ENCODE peak calls at places on chromosomes 5 and 9, in ten cellular contexts. One of them, this sample, is unnamed. For H3K36me3, the result is how much of the 10 kb centered on the place peaks cover.

GRCh38 chr5:56617998-56618397 is 197.4 kb upstream of the MAP3K1 start:
- DNase-seq in psoas muscle: no peak
- DNase-seq in PC-3: no peak
- DNase-seq in WERI-Rb-1: no peak
- DNase-seq in cardiac muscle cell: no peak
- DNase-seq in brain microvascular endothelial cell: no peak
- DNase-seq in upper lobe of right lung: no peak
- DNase-seq in effector memory CD4-positive, alpha-beta T cell: no peak
- DNase-seq in prostate gland: no peak
- DNase-seq in GM23248: no peak
- DNase-seq in this sample: no peak

GRCh38 chr5:43110606-43111170 is 10.0 kb upstream of the ZNF131 start:
- DNase-seq in upper lobe of right lung: no peak
- DNase-seq in cardiac muscle cell: no peak
- DNase-seq in effector memory CD4-positive, alpha-beta T cell: no peak
- DNase-seq in prostate gland: no peak
- DNase-seq in psoas muscle: no peak
- DNase-seq in GM23248: no peak
- DNase-seq in WERI-Rb-1: peak
- DNase-seq in brain microvascular endothelial cell: no peak
- DNase-seq in PC-3: peak
- DNase-seq in this sample: no peak

GRCh38 chr9:100440071-100440470 is 13.1 kb downstream of the MSANTD3 start:
- DNase-seq in brain microvascular endothelial cell: peak
- DNase-seq in PC-3: no peak
- DNase-seq in psoas muscle: peak
- DNase-seq in cardiac muscle cell: peak
- DNase-seq in GM23248: peak
- DNase-seq in upper lobe of right lung: no peak
- DNase-seq in WERI-Rb-1: no peak
- DNase-seq in effector memory CD4-positive, alpha-beta T cell: no peak
- DNase-seq in prostate gland: no peak
- DNase-seq in this sample: peak

GRCh38 chr5:3509290-3509689 is 86.3 kb upstream of the IRX1 start:
- DNase-seq in PC-3: no peak
- DNase-seq in WERI-Rb-1: no peak
- DNase-seq in prostate gland: no peak
- DNase-seq in GM23248: peak
- DNase-seq in effector memory CD4-positive, alpha-beta T cell: no peak
- DNase-seq in cardiac muscle cell: no peak
- DNase-seq in upper lobe of right lung: no peak
- DNase-seq in psoas muscle: no peak
- DNase-seq in brain microvascular endothelial cell: no peak
- DNase-seq in this sample: no peak

GRCh38 chr9:31390352-31391025 is 994.0 kb upstream of the ACO1 start:
- DNase-seq in prostate gland: no peak
- DNase-seq in WERI-Rb-1: no peak
- DNase-seq in upper lobe of right lung: no peak
- DNase-seq in psoas muscle: no peak
- DNase-seq in cardiac muscle cell: no peak
- DNase-seq in PC-3: no peak
- DNase-seq in GM23248: no peak
- DNase-seq in brain microvascular endothelial cell: no peak
- DNase-seq in effector memory CD4-positive, alpha-beta T cell: no peak
- DNase-seq in this sample: no peak

GRCh38 chr9:69186841-69187611 is 12.9 kb downstream of the TJP2 start:
- DNase-seq in upper lobe of right lung: no peak
- DNase-seq in prostate gland: no peak
- DNase-seq in WERI-Rb-1: no peak
- DNase-seq in GM23248: peak
- DNase-seq in PC-3: peak
- DNase-seq in effector memory CD4-positive, alpha-beta T cell: no peak
- DNase-seq in psoas muscle: no peak
- DNase-seq in cardiac muscle cell: no peak
- DNase-seq in brain microvascular endothelial cell: no peak
- DNase-seq in this sample: no peak

GRCh38 chr9:73039253-73039915 is 86.5 kb upstream of the ALDH1A1 start:
- DNase-seq in upper lobe of right lung: no peak
- DNase-seq in cardiac muscle cell: no peak
- DNase-seq in PC-3: no peak
- DNase-seq in GM23248: peak
- DNase-seq in brain microvascular endothelial cell: no peak
- DNase-seq in effector memory CD4-positive, alpha-beta T cell: no peak
- DNase-seq in prostate gland: peak
- DNase-seq in psoas muscle: no peak
- DNase-seq in WERI-Rb-1: no peak
- DNase-seq in this sample: no peak

GRCh38 chr5:13524931-13525330 is 419.6 kb downstream of the DNAH5 start:
- DNase-seq in prostate gland: no peak
- DNase-seq in brain microvascular endothelial cell: no peak
- DNase-seq in effector memory CD4-positive, alpha-beta T cell: no peak
- DNase-seq in PC-3: no peak
- DNase-seq in WERI-Rb-1: no peak
- DNase-seq in cardiac muscle cell: no peak
- DNase-seq in upper lobe of right lung: no peak
- DNase-seq in GM23248: no peak
- DNase-seq in psoas muscle: no peak
- DNase-seq in this sample: no peak

GRCh38 chr5:91123291-91123690 is 259.8 kb downstream of the ARRDC3 start:
- DNase-seq in GM23248: no peak
- DNase-seq in WERI-Rb-1: no peak
- DNase-seq in PC-3: no peak
- DNase-seq in effector memory CD4-positive, alpha-beta T cell: no peak
- DNase-seq in prostate gland: no peak
- DNase-seq in brain microvascular endothelial cell: no peak
- DNase-seq in cardiac muscle cell: no peak
- DNase-seq in upper lobe of right lung: no peak
- DNase-seq in psoas muscle: no peak
- DNase-seq in this sample: no peak

GRCh38 chr5:128015478-128015877 is 68.1 kb upstream of the SLC12A2 start:
- DNase-seq in PC-3: no peak
- DNase-seq in upper lobe of right lung: no peak
- DNase-seq in brain microvascular endothelial cell: no peak
- DNase-seq in prostate gland: no peak
- DNase-seq in WERI-Rb-1: no peak
- DNase-seq in effector memory CD4-positive, alpha-beta T cell: no peak
- DNase-seq in cardiac muscle cell: no peak
- DNase-seq in psoas muscle: no peak
- DNase-seq in GM23248: no peak
- DNase-seq in this sample: no peak

GRCh38 chr5:128015978-128016377 is 67.6 kb upstream of the SLC12A2 start:
- DNase-seq in WERI-Rb-1: no peak
- DNase-seq in brain microvascular endothelial cell: peak
- DNase-seq in effector memory CD4-positive, alpha-beta T cell: no peak
- DNase-seq in cardiac muscle cell: no peak
- DNase-seq in prostate gland: no peak
- DNase-seq in upper lobe of right lung: no peak
- DNase-seq in GM23248: peak
- DNase-seq in psoas muscle: no peak
- DNase-seq in PC-3: no peak
- DNase-seq in this sample: no peak

GRCh38 chr5:128020012-128020411 is 63.6 kb upstream of the SLC12A2 start:
- DNase-seq in GM23248: no peak
- DNase-seq in upper lobe of right lung: no peak
- DNase-seq in brain microvascular endothelial cell: no peak
- DNase-seq in WERI-Rb-1: no peak
- DNase-seq in PC-3: no peak
- DNase-seq in cardiac muscle cell: no peak
- DNase-seq in prostate gland: no peak
- DNase-seq in psoas muscle: no peak
- DNase-seq in effector memory CD4-positive, alpha-beta T cell: no peak
- DNase-seq in this sample: no peak

GRCh38 chr5:128021411-128021810 is 62.2 kb upstream of the SLC12A2 start:
- DNase-seq in cardiac muscle cell: no peak
- DNase-seq in PC-3: no peak
- DNase-seq in brain microvascular endothelial cell: no peak
- DNase-seq in WERI-Rb-1: no peak
- DNase-seq in effector memory CD4-positive, alpha-beta T cell: no peak
- DNase-seq in prostate gland: no peak
- DNase-seq in psoas muscle: no peak
- DNase-seq in upper lobe of right lung: no peak
- DNase-seq in GM23248: no peak
- DNase-seq in this sample: no peak

DNA sequence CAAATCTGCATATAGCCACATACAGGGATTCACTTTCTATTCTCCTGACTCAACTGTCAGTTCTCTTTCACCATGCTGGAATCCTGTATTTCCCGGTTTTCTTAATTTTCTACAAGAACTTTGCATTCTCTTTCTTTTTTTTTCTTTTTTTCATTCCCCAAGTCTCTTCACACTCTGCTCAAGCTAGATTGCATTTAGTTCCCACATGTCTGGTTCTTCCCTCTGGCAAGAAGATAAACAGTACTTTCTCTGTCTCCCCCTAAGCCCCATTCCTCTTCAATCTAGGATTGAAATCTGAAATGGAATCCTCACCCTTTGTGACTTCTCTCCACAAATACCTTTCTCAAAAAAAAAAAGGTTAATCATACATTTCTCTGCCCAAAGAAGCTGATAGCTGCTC is 64.2 kb upstream of the SLC12A2 start:
- DNase-seq in cardiac muscle cell: no peak
- DNase-seq in upper lobe of right lung: no peak
- DNase-seq in effector memory CD4-positive, alpha-beta T cell: no peak
- DNase-seq in brain microvascular endothelial cell: no peak
- DNase-seq in GM23248: no peak
- DNase-seq in PC-3: no peak
- DNase-seq in psoas muscle: no peak
- DNase-seq in WERI-Rb-1: no peak
- DNase-seq in prostate gland: no peak
- DNase-seq in this sample: no peak
- H3K4me3 ChIP-seq in cardiac muscle cell: no peak
- H3K4me3 ChIP-seq in upper lobe of right lung: no peak
- H3K4me3 ChIP-seq in effector memory CD4-positive, alpha-beta T cell: no peak
- H3K4me3 ChIP-seq in brain microvascular endothelial cell: no peak
- H3K4me3 ChIP-seq in GM23248: no peak
- H3K4me3 ChIP-seq in PC-3: no peak
- H3K4me3 ChIP-seq in psoas muscle: no peak
- H3K4me3 ChIP-seq in WERI-Rb-1: no peak
- H3K4me3 ChIP-seq in prostate gland: no peak
- H3K4me3 ChIP-seq in this sample: no peak

GRCh38 chr9:33993104-33993503 is 55.6 kb downstream of the UBAP2 start:
- DNase-seq in prostate gland: no peak
- DNase-seq in WERI-Rb-1: no peak
- DNase-seq in upper lobe of right lung: no peak
- DNase-seq in PC-3: no peak
- DNase-seq in cardiac muscle cell: no peak
- DNase-seq in GM23248: no peak
- DNase-seq in brain microvascular endothelial cell: no peak
- DNase-seq in effector memory CD4-positive, alpha-beta T cell: no peak
- DNase-seq in psoas muscle: no peak
- DNase-seq in this sample: no peak

GRCh38 chr9:33992622-33993021 is 56.1 kb downstream of the UBAP2 start:
- DNase-seq in cardiac muscle cell: no peak
- DNase-seq in GM23248: no peak
- DNase-seq in WERI-Rb-1: no peak
- DNase-seq in upper lobe of right lung: no peak
- DNase-seq in effector memory CD4-positive, alpha-beta T cell: no peak
- DNase-seq in prostate gland: no peak
- DNase-seq in psoas muscle: no peak
- DNase-seq in PC-3: no peak
- DNase-seq in brain microvascular endothelial cell: no peak
- DNase-seq in this sample: no peak

DNA sequence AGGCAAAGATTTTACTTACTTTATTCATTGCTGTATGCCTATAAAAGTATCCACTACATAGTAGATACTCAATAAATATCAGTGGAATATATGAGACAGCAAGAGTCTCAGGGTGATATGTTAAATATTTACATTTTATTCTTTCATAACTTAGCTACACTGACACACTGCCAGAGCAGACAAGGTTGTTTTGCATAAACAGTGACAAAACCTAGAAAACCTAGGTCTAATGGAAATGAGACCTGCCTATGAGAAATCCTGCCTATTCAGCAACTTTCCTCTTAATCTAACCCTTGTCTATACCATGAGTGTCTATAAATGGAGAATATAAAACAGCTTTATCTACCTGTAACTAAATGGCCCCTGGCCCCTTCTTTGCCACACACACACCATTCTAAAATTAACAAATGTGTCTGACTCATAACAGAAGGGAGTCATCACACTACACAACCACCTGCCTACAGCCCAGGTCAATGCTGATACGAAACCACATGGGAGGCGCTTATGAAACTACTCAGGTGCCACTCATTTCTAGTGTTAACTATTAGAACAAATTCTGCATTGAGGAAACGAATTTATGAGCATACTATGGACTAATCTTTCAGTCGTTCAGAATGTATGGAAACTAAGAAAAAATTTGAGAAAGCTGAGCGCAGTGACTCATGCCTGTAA is 60.3 kb downstream of the UBAP2 start:
- DNase-seq in prostate gland: no peak
- DNase-seq in PC-3: peak
- DNase-seq in cardiac muscle cell: no peak
- DNase-seq in GM23248: peak
- DNase-seq in upper lobe of right lung: no peak
- DNase-seq in WERI-Rb-1: no peak
- DNase-seq in brain microvascular endothelial cell: no peak
- DNase-seq in effector memory CD4-positive, alpha-beta T cell: no peak
- DNase-seq in psoas muscle: no peak
- DNase-seq in this sample: no peak
- H3K36me3 ChIP-seq in prostate gland: under half
- H3K36me3 ChIP-seq in PC-3: under half
- H3K36me3 ChIP-seq in cardiac muscle cell: under half
- H3K36me3 ChIP-seq in GM23248: under half
- H3K36me3 ChIP-seq in upper lobe of right lung: half or more
- H3K36me3 ChIP-seq in WERI-Rb-1: half or more
- H3K36me3 ChIP-seq in brain microvascular endothelial cell: under half
- H3K36me3 ChIP-seq in effector memory CD4-positive, alpha-beta T cell: under half
- H3K36me3 ChIP-seq in psoas muscle: under half
- H3K36me3 ChIP-seq in this sample: under half

GRCh38 chr5:172697123-172698121 is 56.4 kb downstream of the NEURL1B start:
- DNase-seq in brain microvascular endothelial cell: peak
- DNase-seq in GM23248: peak
- DNase-seq in cardiac muscle cell: peak
- DNase-seq in prostate gland: peak
- DNase-seq in upper lobe of right lung: peak
- DNase-seq in PC-3: peak
- DNase-seq in effector memory CD4-positive, alpha-beta T cell: peak
- DNase-seq in WERI-Rb-1: peak
- DNase-seq in psoas muscle: peak
- DNase-seq in this sample: peak
- H3K27ac ChIP-seq in brain microvascular endothelial cell: no peak
- H3K27ac ChIP-seq in GM23248: no peak
- H3K27ac ChIP-seq in cardiac muscle cell: no peak
- H3K27ac ChIP-seq in prostate gland: peak
- H3K27ac ChIP-seq in upper lobe of right lung: peak
- H3K27ac ChIP-seq in PC-3: no peak
- H3K27ac ChIP-seq in effector memory CD4-positive, alpha-beta T cell: peak
- H3K27ac ChIP-seq in WERI-Rb-1: no peak
- H3K27ac ChIP-seq in psoas muscle: peak
- H3K27ac ChIP-seq in this sample: no peak

DNA sequence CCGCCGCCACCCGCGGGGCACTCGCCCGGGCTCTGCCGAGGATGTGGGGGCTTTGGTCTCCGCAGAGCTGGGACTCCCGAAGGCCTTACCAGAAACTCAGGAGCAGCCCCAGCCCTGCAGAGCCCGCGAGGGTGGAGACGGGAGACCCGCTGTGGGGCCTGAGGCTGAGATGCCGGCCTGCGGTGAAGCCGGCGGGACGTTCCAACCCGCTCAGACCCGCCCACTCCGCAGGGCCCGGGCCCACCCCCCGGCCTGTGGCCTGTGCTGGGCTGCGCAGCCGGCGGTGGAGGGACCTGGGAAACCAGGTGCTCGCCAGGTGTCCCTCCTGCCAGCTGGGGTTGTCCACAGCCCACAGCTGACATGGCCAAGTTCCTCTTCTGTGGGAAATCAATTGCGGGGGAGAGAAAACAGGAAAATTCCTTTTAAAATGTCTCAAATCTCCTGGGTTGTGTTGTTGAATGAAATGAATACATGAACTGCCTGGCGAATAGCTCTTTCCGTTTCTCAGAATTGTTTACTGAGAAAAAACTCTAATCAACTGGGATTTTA is 48.9 kb upstream of the IRX4 start:
- DNase-seq in psoas muscle: peak
- DNase-seq in GM23248: no peak
- DNase-seq in brain microvascular endothelial cell: no peak
- DNase-seq in prostate gland: peak
- DNase-seq in PC-3: no peak
- DNase-seq in upper lobe of right lung: peak
- DNase-seq in WERI-Rb-1: no peak
- DNase-seq in cardiac muscle cell: peak
- DNase-seq in effector memory CD4-positive, alpha-beta T cell: no peak
- DNase-seq in this sample: no peak
- H3K4me3 ChIP-seq in psoas muscle: peak
- H3K4me3 ChIP-seq in GM23248: no peak
- H3K4me3 ChIP-seq in brain microvascular endothelial cell: no peak
- H3K4me3 ChIP-seq in prostate gland: peak
- H3K4me3 ChIP-seq in PC-3: no peak
- H3K4me3 ChIP-seq in upper lobe of right lung: peak
- H3K4me3 ChIP-seq in WERI-Rb-1: no peak
- H3K4me3 ChIP-seq in cardiac muscle cell: peak
- H3K4me3 ChIP-seq in effector memory CD4-positive, alpha-beta T cell: no peak
- H3K4me3 ChIP-seq in this sample: no peak